ENCODE peak calls at places on chromosomes 11 and 22, in ten cellular contexts. U, W, Y, A, R, K, M, G, I and E are unnamed samples.
A peak's percentile ranks its signal among the peaks of the same experiment; 100 is the strongest.

GRCh38 chr11:124445646-124446139 is at the start of gene OR8B8:
- DNase-seq in U (no peak), W (no peak), Y (no peak), A (no peak), R (no peak), K (no peak), M (no peak), G (no peak), I (no peak), E (no peak)

GRCh38 chr11:119567667-119568582 is 145.0 kb upstream of the THY1 start:
- DNase-seq in U (no peak), W (peak; percentile 77), Y (no peak), A (peak; percentile 32), R (no peak), K (no peak), M (peak; percentile 16), G (no peak), I (peak; percentile 3), E (no peak)

GRCh38 chr22:49347376-49347775 is 480.3 kb downstream of the BRD1 start:
- DNase-seq in U (no peak), W (no peak), Y (no peak), A (no peak), R (no peak), K (no peak), M (no peak), G (peak; percentile 52), I (no peak), E (no peak)

GRCh38 chr11:1026641-1027482 is 9.7 kb downstream of the MUC6 start:
- DNase-seq in U (no peak), W (no peak), Y (no peak), A (no peak), R (no peak), K (no peak), M (no peak), G (no peak), I (no peak), E (no peak)

GRCh38 chr11:107821199-107821926 is 37.2 kb downstream of the SLC35F2 start:
- DNase-seq in U (no peak), W (no peak), Y (no peak), A (no peak), R (no peak), K (no peak), M (no peak), G (no peak), I (no peak), E (no peak)

GRCh38 chr11:78168539-78169477 is 19.6 kb downstream of the KCTD21 start:
- DNase-seq in U (no peak), W (no peak), Y (no peak), A (no peak), R (no peak), K (no peak), M (peak; percentile 65), G (peak; percentile 99), I (no peak), E (peak; percentile 83)

GRCh38 chr11:91141655-91142054 is 918.8 kb upstream of the CHORDC1 start:
- DNase-seq in U (no peak), W (no peak), Y (no peak), A (no peak), R (no peak), K (no peak), M (no peak), G (no peak), I (no peak), E (no peak)

GRCh38 chr11:119421941-119422504 is 949 bp downstream of the THY1 start:
- DNase-seq in U (peak; percentile 68), W (no peak), Y (no peak), A (no peak), R (no peak), K (no peak), M (peak; percentile 28), G (no peak), I (no peak), E (no peak)

GRCh38 chr22:21916309-21916918 is 36.2 kb downstream of the PPM1F start:
- DNase-seq in U (no peak), W (no peak), Y (no peak), A (no peak), R (no peak), K (no peak), M (no peak), G (no peak), I (no peak), E (no peak)

GRCh38 chr11:59560290-59560701 is 49.0 kb downstream of the OR4D9 start:
- DNase-seq in U (peak; percentile 81), W (peak; percentile 77), Y (no peak), A (peak; percentile 69), R (peak; percentile 66), K (peak; percentile 72), M (peak; percentile 81), G (peak; percentile 75), I (peak; percentile 72), E (peak; percentile 51)

GRCh38 chr11:69985654-69986420 is 92.3 kb upstream of the ANO1 start:
- DNase-seq in U (peak; percentile 55), W (no peak), Y (no peak), A (no peak), R (no peak), K (no peak), M (no peak), G (no peak), I (no peak), E (no peak)

GRCh38 chr11:125270711-125271110 is 106.2 kb downstream of the PKNOX2 start:
- DNase-seq in U (no peak), W (no peak), Y (no peak), A (no peak), R (no peak), K (no peak), M (no peak), G (no peak), I (no peak), E (no peak)

GRCh38 chr11:85759915-85760314 is 51.0 kb downstream of the SYTL2 start:
- DNase-seq in U (no peak), W (peak; percentile 95), Y (peak; percentile 53), A (no peak), R (no peak), K (no peak), M (no peak), G (no peak), I (no peak), E (no peak)

GRCh38 chr11:30107899-30108298 is 91.1 kb upstream of the KCNA4 start:
- DNase-seq in U (no peak), W (peak; percentile 87), Y (peak; percentile 54), A (peak; percentile 85), R (peak; percentile 18), K (no peak), M (no peak), G (no peak), I (no peak), E (no peak)

GRCh38 chr22:22371031-22371541 is 126.5 kb downstream of the VPREB1 start:
- DNase-seq in U (no peak), W (no peak), Y (no peak), A (no peak), R (no peak), K (no peak), M (peak; percentile 73), G (no peak), I (no peak), E (no peak)

GRCh38 chr11:119316017-119316728 is 757 bp downstream of the MCAM start:
- DNase-seq in U (no peak), W (peak; percentile 19), Y (no peak), A (no peak), R (no peak), K (no peak), M (no peak), G (peak; percentile 98), I (no peak), E (no peak)

GRCh38 chr11:107014871-107015270 is 3.4 kb downstream of the GUCY1A2 start:
- DNase-seq in U (no peak), W (no peak), Y (no peak), A (no peak), R (no peak), K (no peak), M (no peak), G (no peak), I (no peak), E (no peak)

GRCh38 chr11:35621620-35622019 is 3.4 kb downstream of the FJX1 start:
- DNase-seq in U (no peak), W (no peak), Y (no peak), A (no peak), R (no peak), K (no peak), M (no peak), G (no peak), I (no peak), E (no peak)

GRCh38 chr11:77062924-77063323 is 3.8 kb upstream of the CAPN5 start:
- DNase-seq in U (no peak), W (no peak), Y (no peak), A (no peak), R (no peak), K (no peak), M (no peak), G (no peak), I (no peak), E (no peak)

GRCh38 chr11:123653405-123653996 is 923 bp downstream of the SCN3B start:
- DNase-seq in U (no peak), W (no peak), Y (no peak), A (no peak), R (no peak), K (no peak), M (no peak), G (no peak), I (no peak), E (no peak)

GRCh38 chr11:70077411-70078094 is 564 bp upstream of the ANO1 start:
- DNase-seq in U (no peak), W (no peak), Y (no peak), A (no peak), R (no peak), K (no peak), M (no peak), G (peak; percentile 66), I (no peak), E (no peak)

GRCh38 chr22:29385748-29386147 is 2.6 kb downstream of the AP1B1 start:
- DNase-seq in U (no peak), W (no peak), Y (no peak), A (no peak), R (peak; percentile 98), K (no peak), M (peak; percentile 28), G (peak; percentile 51), I (no peak), E (peak; percentile 27)

GRCh38 chr11:45450189-45450588 is 164.0 kb upstream of the SYT13 start:
- DNase-seq in U (no peak), W (no peak), Y (no peak), A (no peak), R (no peak), K (no peak), M (no peak), G (no peak), I (no peak), E (no peak)

GRCh38 chr11:130389315-130389935 is 39.0 kb downstream of the ADAMTS8 start:
- DNase-seq in U (no peak), W (no peak), Y (no peak), A (no peak), R (no peak), K (no peak), M (no peak), G (no peak), I (no peak), E (no peak)

GRCh38 chr11:119371778-119372182 is 9.7 kb downstream of the USP2 start:
- DNase-seq in U (no peak), W (peak; percentile 52), Y (no peak), A (peak; percentile 29), R (peak; percentile 45), K (no peak), M (peak; percentile 47), G (no peak), I (peak; percentile 36), E (no peak)

GRCh38 chr22:30217698-30218565 is 28.6 kb downstream of the LIF start:
- DNase-seq in U (no peak), W (peak; percentile 56), Y (no peak), A (no peak), R (no peak), K (no peak), M (no peak), G (peak; percentile 82), I (no peak), E (no peak)

GRCh38 chr11:46352063-46352841 is 5.0 kb downstream of the DGKZ start:
- DNase-seq in U (peak; percentile 82), W (no peak), Y (no peak), A (no peak), R (peak; percentile 14), K (peak; percentile 62), M (peak; percentile 82), G (no peak), I (no peak), E (no peak)

GRCh38 chr22:19451570-19451969 is 4.1 kb upstream of the C22orf39 start:
- DNase-seq in U (no peak), W (no peak), Y (no peak), A (no peak), R (no peak), K (no peak), M (no peak), G (no peak), I (no peak), E (no peak)